ENCODE peak calls at places on chromosomes 11 and 22, in five cellular contexts. One of them, this sample, is unnamed.

GRCh38 chr11:120334332-120334731 is 1.9 kb upstream of the ARHGEF12 start:
- DNase-seq in OCI-LY7: no peak
- DNase-seq in body of pancreas: no peak
- DNase-seq in PC-3: no peak
- DNase-seq in heart left ventricle: no peak
- DNase-seq in this sample: no peak

GRCh38 chr11:70944636-70945035 is 307.7 kb downstream of the SHANK2 start:
- DNase-seq in OCI-LY7: no peak
- DNase-seq in body of pancreas: no peak
- DNase-seq in PC-3: no peak
- DNase-seq in heart left ventricle: no peak
- DNase-seq in this sample: no peak

GRCh38 chr11:13462311-13462927 is 603 bp downstream of the BTBD10 start:
- DNase-seq in OCI-LY7: peak
- DNase-seq in body of pancreas: peak
- DNase-seq in PC-3: peak
- DNase-seq in heart left ventricle: peak
- DNase-seq in this sample: peak

GRCh38 chr11:65505434-65506315 is 6.8 kb downstream of the MALAT1 start:
- DNase-seq in OCI-LY7: peak
- DNase-seq in body of pancreas: peak
- DNase-seq in PC-3: no peak
- DNase-seq in heart left ventricle: peak
- DNase-seq in this sample: no peak

GRCh38 chr11:69059429-69059828 is 10.7 kb downstream of the TPCN2 start:
- DNase-seq in OCI-LY7: no peak
- DNase-seq in body of pancreas: no peak
- DNase-seq in PC-3: no peak
- DNase-seq in heart left ventricle: no peak
- DNase-seq in this sample: no peak

GRCh38 chr22:39146256-39147101 is 6.0 kb downstream of the CBX7 start:
- DNase-seq in OCI-LY7: no peak
- DNase-seq in body of pancreas: peak
- DNase-seq in PC-3: no peak
- DNase-seq in heart left ventricle: peak
- DNase-seq in this sample: no peak

GRCh38 chr11:78419327-78419726 is 1.7 kb upstream of the GAB2 start:
- DNase-seq in OCI-LY7: no peak
- DNase-seq in body of pancreas: peak
- DNase-seq in PC-3: peak
- DNase-seq in heart left ventricle: peak
- DNase-seq in this sample: peak

GRCh38 chr22:29144786-29145160 is 60.9 kb upstream of the EMID1 start:
- DNase-seq in OCI-LY7: no peak
- DNase-seq in body of pancreas: no peak
- DNase-seq in PC-3: no peak
- DNase-seq in heart left ventricle: no peak
- DNase-seq in this sample: no peak

GRCh38 chr11:46380340-46381045 is 976 bp upstream of the MDK start:
- DNase-seq in OCI-LY7: no peak
- DNase-seq in body of pancreas: peak
- DNase-seq in PC-3: peak
- DNase-seq in heart left ventricle: peak
- DNase-seq in this sample: no peak

GRCh38 chr11:10208045-10208674 is 85.9 kb downstream of the SBF2 start:
- DNase-seq in OCI-LY7: peak
- DNase-seq in body of pancreas: no peak
- DNase-seq in PC-3: peak
- DNase-seq in heart left ventricle: no peak
- DNase-seq in this sample: no peak

GRCh38 chr11:84800755-84801346 is 826.3 kb downstream of the DLG2 start:
- DNase-seq in OCI-LY7: no peak
- DNase-seq in body of pancreas: no peak
- DNase-seq in PC-3: peak
- DNase-seq in heart left ventricle: no peak
- DNase-seq in this sample: no peak

GRCh38 chr22:42001706-42002105 is 3.1 kb downstream of the WBP2NL start:
- DNase-seq in OCI-LY7: no peak
- DNase-seq in body of pancreas: no peak
- DNase-seq in PC-3: no peak
- DNase-seq in heart left ventricle: no peak
- DNase-seq in this sample: no peak

GRCh38 chr22:46971141-46971775 is 208.8 kb downstream of the TBC1D22A start:
- DNase-seq in OCI-LY7: no peak
- DNase-seq in body of pancreas: peak
- DNase-seq in PC-3: no peak
- DNase-seq in heart left ventricle: peak
- DNase-seq in this sample: no peak

GRCh38 chr11:128458316-128458715 is 129.0 kb downstream of the ETS1 start:
- DNase-seq in OCI-LY7: no peak
- DNase-seq in body of pancreas: no peak
- DNase-seq in PC-3: peak
- DNase-seq in heart left ventricle: no peak
- DNase-seq in this sample: no peak

GRCh38 chr22:46052331-46052771 is 75.4 kb upstream of the WNT7B start:
- DNase-seq in OCI-LY7: no peak
- DNase-seq in body of pancreas: peak
- DNase-seq in PC-3: no peak
- DNase-seq in heart left ventricle: peak
- DNase-seq in this sample: no peak

GRCh38 chr11:111841370-111842053 is 29.9 kb downstream of the ALG9 start:
- DNase-seq in OCI-LY7: peak
- DNase-seq in body of pancreas: peak
- DNase-seq in PC-3: peak
- DNase-seq in heart left ventricle: peak
- DNase-seq in this sample: peak

GRCh38 chr11:68269414-68270081 is 2.2 kb downstream of the C11orf24 start:
- DNase-seq in OCI-LY7: no peak
- DNase-seq in body of pancreas: no peak
- DNase-seq in PC-3: peak
- DNase-seq in heart left ventricle: no peak
- DNase-seq in this sample: no peak

GRCh38 chr11:80958414-80958813 is 1517.6 kb upstream of the TENM4 start:
- DNase-seq in OCI-LY7: no peak
- DNase-seq in body of pancreas: no peak
- DNase-seq in PC-3: peak
- DNase-seq in heart left ventricle: no peak
- DNase-seq in this sample: peak

GRCh38 chr22:37165940-37166674 is 16.4 kb upstream of the IL2RB start:
- DNase-seq in OCI-LY7: no peak
- DNase-seq in body of pancreas: no peak
- DNase-seq in PC-3: no peak
- DNase-seq in heart left ventricle: peak
- DNase-seq in this sample: no peak

GRCh38 chr22:43441751-43442150 is 29.9 kb downstream of the MPPED1 start:
- DNase-seq in OCI-LY7: no peak
- DNase-seq in body of pancreas: no peak
- DNase-seq in PC-3: no peak
- DNase-seq in heart left ventricle: no peak
- DNase-seq in this sample: no peak

GRCh38 chr22:43440103-43440387 is 28.2 kb downstream of the MPPED1 start:
- DNase-seq in OCI-LY7: no peak
- DNase-seq in body of pancreas: no peak
- DNase-seq in PC-3: no peak
- DNase-seq in heart left ventricle: no peak
- DNase-seq in this sample: no peak

GRCh38 chr22:43442386-43443060 is 30.7 kb downstream of the MPPED1 start:
- DNase-seq in OCI-LY7: no peak
- DNase-seq in body of pancreas: no peak
- DNase-seq in PC-3: no peak
- DNase-seq in heart left ventricle: no peak
- DNase-seq in this sample: no peak

GRCh38 chr22:43440556-43440955 is 28.7 kb downstream of the MPPED1 start:
- DNase-seq in OCI-LY7: no peak
- DNase-seq in body of pancreas: no peak
- DNase-seq in PC-3: no peak
- DNase-seq in heart left ventricle: no peak
- DNase-seq in this sample: no peak

GRCh38 chr22:43441216-43441615 is 29.4 kb downstream of the MPPED1 start:
- DNase-seq in OCI-LY7: no peak
- DNase-seq in body of pancreas: no peak
- DNase-seq in PC-3: no peak
- DNase-seq in heart left ventricle: no peak
- DNase-seq in this sample: no peak
- H3K27ac ChIP-seq in OCI-LY7: no peak
- H3K27ac ChIP-seq in body of pancreas: no peak
- H3K27ac ChIP-seq in PC-3: no peak
- H3K27ac ChIP-seq in heart left ventricle: no peak
- H3K27ac ChIP-seq in this sample: no peak

DNA sequence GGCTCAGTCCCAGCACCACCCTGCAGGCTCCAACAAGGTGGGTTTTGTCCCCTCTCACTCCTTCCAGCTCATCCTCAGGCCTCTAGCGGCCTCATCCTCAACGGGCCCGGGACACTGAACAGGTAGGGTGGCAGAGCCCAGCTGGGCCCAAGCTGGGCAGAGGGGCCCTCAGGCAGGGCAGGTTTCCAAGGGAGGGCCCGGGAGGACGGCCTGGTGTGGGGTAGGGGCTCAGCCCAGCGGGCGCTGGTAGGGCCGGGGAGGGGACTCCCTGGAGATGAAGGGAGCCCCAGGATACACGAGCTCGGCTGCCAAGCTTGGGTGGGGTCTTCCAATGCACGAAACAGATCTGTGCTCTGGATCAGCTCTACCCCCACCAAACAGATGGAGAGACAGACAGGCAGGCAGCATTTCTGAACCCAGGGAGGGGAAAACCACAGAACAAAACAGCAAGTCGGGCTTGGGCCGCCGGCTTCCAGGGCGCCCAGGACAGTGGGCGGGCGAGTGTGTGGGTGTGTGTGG is 2.6 kb upstream of the IFITM10 start:
- DNase-seq in OCI-LY7: no peak
- DNase-seq in body of pancreas: no peak
- DNase-seq in PC-3: no peak
- DNase-seq in heart left ventricle: no peak
- DNase-seq in this sample: no peak
- H3K27ac ChIP-seq in OCI-LY7: no peak
- H3K27ac ChIP-seq in body of pancreas: no peak
- H3K27ac ChIP-seq in PC-3: no peak
- H3K27ac ChIP-seq in heart left ventricle: peak
- H3K27ac ChIP-seq in this sample: no peak

GRCh38 chr11:94544582-94544831 is 786 bp downstream of the FUT4 start:
- DNase-seq in OCI-LY7: no peak
- DNase-seq in body of pancreas: peak
- DNase-seq in PC-3: no peak
- DNase-seq in heart left ventricle: peak
- DNase-seq in this sample: no peak
- H3K27ac ChIP-seq in OCI-LY7: no peak
- H3K27ac ChIP-seq in body of pancreas: peak
- H3K27ac ChIP-seq in PC-3: peak
- H3K27ac ChIP-seq in heart left ventricle: peak
- H3K27ac ChIP-seq in this sample: peak

GRCh38 chr22:19331474-19331873 is 40.0 kb upstream of the CLTCL1 start:
- DNase-seq in OCI-LY7: no peak
- DNase-seq in body of pancreas: no peak
- DNase-seq in PC-3: no peak
- DNase-seq in heart left ventricle: no peak
- DNase-seq in this sample: no peak

GRCh38 chr22:19331975-19332374 is 40.5 kb upstream of the CLTCL1 start:
- DNase-seq in OCI-LY7: no peak
- DNase-seq in body of pancreas: no peak
- DNase-seq in PC-3: no peak
- DNase-seq in heart left ventricle: no peak
- DNase-seq in this sample: no peak

GRCh38 chr22:19337137-19337536 is 45.6 kb upstream of the CLTCL1 start:
- DNase-seq in OCI-LY7: peak
- DNase-seq in body of pancreas: no peak
- DNase-seq in PC-3: no peak
- DNase-seq in heart left ventricle: no peak
- DNase-seq in this sample: no peak

GRCh38 chr22:19341500-19341899 is 50.0 kb upstream of the CLTCL1 start:
- DNase-seq in OCI-LY7: no peak
- DNase-seq in body of pancreas: no peak
- DNase-seq in PC-3: no peak
- DNase-seq in heart left ventricle: no peak
- DNase-seq in this sample: no peak

GRCh38 chr22:19336133-19337075 is 44.9 kb upstream of the CLTCL1 start:
- DNase-seq in OCI-LY7: no peak
- DNase-seq in body of pancreas: no peak
- DNase-seq in PC-3: no peak
- DNase-seq in heart left ventricle: no peak
- DNase-seq in this sample: no peak
- H3K27ac ChIP-seq in OCI-LY7: no peak
- H3K27ac ChIP-seq in body of pancreas: no peak
- H3K27ac ChIP-seq in PC-3: no peak
- H3K27ac ChIP-seq in heart left ventricle: no peak
- H3K27ac ChIP-seq in this sample: no peak

GRCh38 chr11:8707541-8708270 is 25.1 kb downstream of the RPL27A start:
- DNase-seq in OCI-LY7: no peak
- DNase-seq in body of pancreas: peak
- DNase-seq in PC-3: no peak
- DNase-seq in heart left ventricle: peak
- DNase-seq in this sample: no peak
- H3K27ac ChIP-seq in OCI-LY7: no peak
- H3K27ac ChIP-seq in body of pancreas: peak
- H3K27ac ChIP-seq in PC-3: no peak
- H3K27ac ChIP-seq in heart left ventricle: peak
- H3K27ac ChIP-seq in this sample: no peak

This sample was measured in epithelial cell of prostate.